ENCODE peak calls at places on chromosomes 12 and 14, in five cellular contexts. One of them, this sample, is unnamed.

GRCh38 chr14:36617824-36618223 is 35.4 kb upstream of the NKX2-8 start:
- DNase-seq in HT-29: no peak
- DNase-seq in midbrain: no peak
- DNase-seq in effector CD4-positive, alpha-beta T cell: no peak
- DNase-seq in GM13977: no peak
- DNase-seq in this sample: no peak

GRCh38 chr14:99230271-99231141 is 41.5 kb downstream of the BCL11B start:
- DNase-seq in midbrain: no peak
- DNase-seq in HT-29: no peak
- DNase-seq in GM13977: no peak
- DNase-seq in effector CD4-positive, alpha-beta T cell: peak; percentile 82
- DNase-seq in this sample: no peak

GRCh38 chr12:49984476-49984890 is 11.7 kb downstream of the AQP6 start:
- DNase-seq in HT-29: no peak
- DNase-seq in effector CD4-positive, alpha-beta T cell: no peak
- DNase-seq in GM13977: no peak
- DNase-seq in midbrain: no peak
- DNase-seq in this sample: no peak

GRCh38 chr12:87930033-87930432 is 99.2 kb downstream of the C12orf50 start:
- DNase-seq in midbrain: no peak
- DNase-seq in GM13977: no peak
- DNase-seq in effector CD4-positive, alpha-beta T cell: no peak
- DNase-seq in HT-29: no peak
- DNase-seq in this sample: no peak

GRCh38 chr12:104064842-104065441 is 611 bp downstream of the HCFC2 start:
- DNase-seq in midbrain: no peak
- DNase-seq in GM13977: peak; percentile 27
- DNase-seq in HT-29: peak; percentile 9
- DNase-seq in effector CD4-positive, alpha-beta T cell: no peak
- DNase-seq in this sample: no peak

GRCh38 chr12:58393152-58393551 is 451.8 kb downstream of the ATP23 start:
- DNase-seq in midbrain: no peak
- DNase-seq in GM13977: no peak
- DNase-seq in effector CD4-positive, alpha-beta T cell: no peak
- DNase-seq in HT-29: no peak
- DNase-seq in this sample: no peak

GRCh38 chr14:95523818-95524448 is 7.5 kb upstream of the SYNE3 start:
- DNase-seq in midbrain: no peak
- DNase-seq in HT-29: peak; percentile 57
- DNase-seq in effector CD4-positive, alpha-beta T cell: no peak
- DNase-seq in GM13977: no peak
- DNase-seq in this sample: no peak

GRCh38 chr12:112927475-112927874 is 10.8 kb upstream of the OAS3 start:
- DNase-seq in effector CD4-positive, alpha-beta T cell: no peak
- DNase-seq in GM13977: no peak
- DNase-seq in midbrain: no peak
- DNase-seq in HT-29: no peak
- DNase-seq in this sample: no peak

GRCh38 chr14:58171090-58171489 is 19.1 kb upstream of the ARMH4 start:
- DNase-seq in effector CD4-positive, alpha-beta T cell: no peak
- DNase-seq in GM13977: peak; percentile 63
- DNase-seq in HT-29: peak; percentile 56
- DNase-seq in midbrain: peak; percentile 21
- DNase-seq in this sample: no peak

GRCh38 chr12:90959538-90960139 is 4.7 kb upstream of the CCER1 start:
- DNase-seq in midbrain: peak; percentile 68
- DNase-seq in GM13977: peak; percentile 41
- DNase-seq in effector CD4-positive, alpha-beta T cell: no peak
- DNase-seq in HT-29: peak; percentile 71
- DNase-seq in this sample: peak; percentile 9

GRCh38 chr12:52903855-52904508 is 894 bp downstream of the KRT8 start:
- DNase-seq in midbrain: no peak
- DNase-seq in effector CD4-positive, alpha-beta T cell: no peak
- DNase-seq in HT-29: peak; percentile 76
- DNase-seq in GM13977: peak; percentile 81
- DNase-seq in this sample: no peak

GRCh38 chr14:93804654-93805053 is 16.4 kb upstream of the PRIMA1 start:
- DNase-seq in HT-29: no peak
- DNase-seq in GM13977: no peak
- DNase-seq in midbrain: no peak
- DNase-seq in effector CD4-positive, alpha-beta T cell: no peak
- DNase-seq in this sample: no peak

GRCh38 chr12:94584370-94584769 is 66.0 kb downstream of the TMCC3 start:
- DNase-seq in effector CD4-positive, alpha-beta T cell: no peak
- DNase-seq in GM13977: no peak
- DNase-seq in HT-29: no peak
- DNase-seq in midbrain: no peak
- DNase-seq in this sample: no peak

GRCh38 chr12:82797480-82797879 is 110.8 kb downstream of the TMTC2 start:
- DNase-seq in GM13977: no peak
- DNase-seq in effector CD4-positive, alpha-beta T cell: no peak
- DNase-seq in midbrain: no peak
- DNase-seq in HT-29: no peak
- DNase-seq in this sample: no peak

GRCh38 chr14:31042300-31042699 is 16.1 kb upstream of the STRN3 start:
- DNase-seq in effector CD4-positive, alpha-beta T cell: no peak
- DNase-seq in midbrain: no peak
- DNase-seq in HT-29: no peak
- DNase-seq in GM13977: no peak
- DNase-seq in this sample: no peak

GRCh38 chr12:131896080-131896810 is 1.8 kb downstream of the ULK1 start:
- DNase-seq in HT-29: peak; percentile 88
- DNase-seq in midbrain: peak; percentile 87
- DNase-seq in GM13977: peak; percentile 94
- DNase-seq in effector CD4-positive, alpha-beta T cell: peak; percentile 43
- DNase-seq in this sample: peak; percentile 76

GRCh38 chr12:91951571-91951970 is 194.1 kb downstream of the BTG1 start:
- DNase-seq in midbrain: no peak
- DNase-seq in HT-29: no peak
- DNase-seq in GM13977: no peak
- DNase-seq in effector CD4-positive, alpha-beta T cell: no peak
- DNase-seq in this sample: no peak

GRCh38 chr14:100748403-100748802 is 21.7 kb downstream of the DLK1 start:
- DNase-seq in GM13977: no peak
- DNase-seq in effector CD4-positive, alpha-beta T cell: no peak
- DNase-seq in HT-29: no peak
- DNase-seq in midbrain: no peak
- DNase-seq in this sample: no peak

GRCh38 chr12:67578976-67579661 is 69.4 kb upstream of the DYRK2 start:
- DNase-seq in effector CD4-positive, alpha-beta T cell: no peak
- DNase-seq in midbrain: no peak
- DNase-seq in HT-29: no peak
- DNase-seq in GM13977: no peak
- DNase-seq in this sample: no peak

GRCh38 chr14:105068818-105069217 is 3.6 kb upstream of the GPR132 start:
- DNase-seq in GM13977: no peak
- DNase-seq in midbrain: no peak
- DNase-seq in effector CD4-positive, alpha-beta T cell: no peak
- DNase-seq in HT-29: no peak
- DNase-seq in this sample: no peak

This sample was measured in germinal center.